ENCODE peak calls at places on chromosomes 4 and X, in ten cellular contexts. L, N, X, Y, F, R, D, Q, O and C are unnamed samples.
A peak's percentile ranks its signal among the peaks of the same experiment; 100 is the strongest.

GRCh38 chr4:122692641-122693520 is 39.6 kb upstream of the BBS12 start:
- DNase-seq in R (no peak), O (no peak), X (no peak), D (no peak), Y (no peak), F (no peak), N (no peak), L (no peak), Q (no peak), C (no peak)

GRCh38 chr4:169338246-169338645 is 67.5 kb upstream of the SH3RF1 start:
- DNase-seq in Q (no peak), F (no peak), X (no peak), O (no peak), N (no peak), R (no peak), Y (no peak), L (no peak), D (no peak), C (no peak)

GRCh38 chrX:4844376-4844775 is 1130.9 kb upstream of the PRKX start:
- DNase-seq in L (no peak), X (no peak), Q (no peak), R (peak; percentile 27), F (no peak), Y (no peak), O (no peak), N (no peak), D (no peak), C (no peak)

GRCh38 chr4:68348577-68348976 is 1.3 kb downstream of the YTHDC1 start:
- DNase-seq in L (peak; percentile 6), N (no peak), D (no peak), Y (no peak), Q (no peak), R (no peak), O (no peak), F (no peak), X (no peak), C (no peak)

GRCh38 chrX:118756111-118756510 is 28.7 kb downstream of the IL13RA1 start:
- DNase-seq in D (no peak), N (no peak), O (no peak), L (peak; percentile 66), R (no peak), X (no peak), Q (no peak), F (no peak), Y (no peak), C (no peak)

GRCh38 chrX:150409964-150410363 is 46.8 kb downstream of the MAMLD1 start:
- DNase-seq in R (no peak), D (no peak), F (no peak), N (no peak), O (no peak), X (no peak), L (no peak), Y (no peak), Q (no peak), C (no peak)

GRCh38 chr4:83180469-83180968 is 66.0 kb upstream of the PLAC8 start:
- DNase-seq in D (no peak), Q (no peak), R (no peak), Y (no peak), F (no peak), L (no peak), N (no peak), X (no peak), O (no peak), C (no peak)

GRCh38 chr4:89727236-89727635 is 109.7 kb downstream of the SNCA start:
- DNase-seq in X (no peak), N (no peak), O (no peak), D (no peak), L (no peak), Q (no peak), R (no peak), F (no peak), Y (no peak), C (no peak)

GRCh38 chrX:72129661-72130060 is 2.1 kb downstream of the RTL5 start:
- DNase-seq in R (no peak), O (no peak), N (no peak), Y (no peak), X (no peak), F (no peak), L (no peak), Q (no peak), D (no peak), C (no peak)

GRCh38 chrX:72130762-72131231 is 918 bp downstream of the RTL5 start:
- DNase-seq in Y (no peak), O (no peak), N (no peak), X (no peak), R (no peak), Q (no peak), L (no peak), D (no peak), F (peak; percentile 55), C (no peak)

GRCh38 chrX:72132456-72132855 is 741 bp upstream of the RTL5 start:
- DNase-seq in O (no peak), X (no peak), Y (no peak), L (no peak), N (no peak), D (no peak), F (no peak), R (no peak), Q (no peak), C (no peak)

GRCh38 chrX:72130156-72130761 is 1.5 kb downstream of the RTL5 start:
- DNase-seq in O (no peak), N (no peak), R (no peak), X (no peak), L (no peak), D (no peak), Q (no peak), Y (no peak), F (no peak), C (no peak)

DNA sequence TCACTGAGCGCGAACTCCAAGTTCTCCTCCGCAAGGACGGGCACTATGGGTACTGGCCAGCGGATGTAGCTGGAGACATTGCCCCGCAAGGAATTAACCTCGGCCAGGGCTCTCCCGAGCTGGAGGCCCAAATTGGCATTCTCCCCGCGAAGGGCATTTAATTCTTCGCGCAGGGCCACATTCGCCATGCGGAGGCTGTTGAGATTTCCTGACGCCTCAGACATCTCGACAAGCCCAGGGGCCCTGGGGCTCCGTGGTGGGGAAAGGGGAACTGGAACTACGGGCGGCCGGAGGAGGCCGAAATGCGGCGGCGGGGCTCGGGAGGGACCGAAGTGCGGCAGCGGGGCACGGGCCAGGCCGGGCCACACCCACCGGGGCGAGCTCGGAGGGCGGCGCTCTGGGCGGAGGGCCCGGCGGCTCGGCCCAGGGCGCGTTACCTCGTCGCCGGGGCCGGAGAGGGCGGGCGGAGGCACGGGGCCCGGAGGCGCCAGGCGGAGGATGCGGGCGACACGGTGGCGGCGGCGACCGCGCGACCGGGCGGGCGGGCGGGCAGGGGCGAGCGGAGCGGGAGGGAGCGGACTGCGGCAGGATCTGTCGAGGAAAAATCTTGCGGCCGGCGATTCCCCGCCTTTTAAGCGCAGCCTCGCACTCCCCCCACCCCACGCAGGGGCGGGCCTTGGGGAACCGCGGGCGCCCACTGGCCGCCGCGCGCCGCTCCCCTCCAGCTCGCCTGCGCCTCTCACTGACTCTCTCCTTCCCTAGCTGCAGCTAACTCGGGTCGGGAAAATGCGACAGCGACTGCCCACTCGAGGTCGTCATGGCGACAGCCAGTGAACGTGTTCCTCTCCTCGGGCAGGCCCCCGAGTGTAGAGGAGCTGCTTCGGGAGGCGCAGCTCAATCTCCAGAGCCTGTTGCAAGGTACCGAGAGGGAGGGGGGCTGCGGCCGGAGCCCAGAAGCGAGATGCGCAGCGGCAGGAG is at the start of gene RTL5:
- DNase-seq in D (peak; percentile 97), L (peak; percentile 75), Y (peak; percentile 73), Q (peak; percentile 71), N (peak; percentile 84), F (peak; percentile 85), R (peak; percentile 77), O (peak; percentile 89), X (peak; percentile 1), C (peak; percentile 92)
- TF ChIP-seq POLR2A in D (no peak), L (no peak), Y (no peak), Q (no peak), N (peak; percentile 34), F (peak; percentile 33), R (no peak), O (no peak), X (no peak), C (no peak)

DNA sequence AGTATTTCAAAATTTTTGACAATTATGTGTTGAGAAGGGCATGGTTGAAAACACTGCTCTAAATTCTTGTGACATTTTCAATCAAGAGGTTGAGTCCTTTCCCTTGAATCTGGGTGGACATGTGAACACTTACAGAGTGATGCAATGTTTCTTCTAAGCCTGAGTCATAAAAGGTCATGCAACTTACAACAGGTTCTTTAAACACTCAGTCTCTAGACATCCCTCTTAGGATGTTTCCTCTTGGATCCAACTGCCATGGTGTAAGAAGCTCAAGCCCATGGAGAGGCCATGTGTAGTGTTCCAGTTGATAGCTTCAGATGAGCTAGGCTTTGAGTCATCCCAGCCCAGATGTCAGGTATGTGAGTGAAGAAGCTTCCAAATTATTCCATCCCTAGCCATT is 232.2 kb upstream of the MAOA start:
- DNase-seq in N (no peak), D (no peak), X (no peak), L (no peak), O (no peak), F (no peak), Y (no peak), R (no peak), Q (no peak), C (no peak)
- TF ChIP-seq POLR2A in N (no peak), D (no peak), X (no peak), L (no peak), O (no peak), F (no peak), Y (no peak), R (no peak), Q (no peak), C (no peak)

GRCh38 chrX:64204701-64205440 is 637 bp downstream of the AMER1 start:
- DNase-seq in Q (peak; percentile 42), N (peak; percentile 33), F (peak; percentile 70), L (peak; percentile 64), R (peak; percentile 31), D (peak; percentile 71), X (peak; percentile 0), O (peak; percentile 69), Y (peak; percentile 12), C (peak; percentile 83)

GRCh38 chrX:64206556-64207162 is 1.2 kb upstream of the AMER1 start:
- DNase-seq in R (no peak), X (no peak), Q (no peak), F (peak; percentile 59), O (no peak), Y (peak; percentile 14), N (peak; percentile 20), L (peak; percentile 3), D (peak; percentile 66), C (no peak)

GRCh38 chrX:64205441-64205734 is at the start of gene AMER1:
- DNase-seq in Q (no peak), X (no peak), N (no peak), L (no peak), Y (no peak), F (no peak), O (no peak), D (no peak), R (no peak), C (no peak)

GRCh38 chrX:64204252-64204651 is 1.3 kb downstream of the AMER1 start:
- DNase-seq in X (peak; percentile 55), O (no peak), Y (no peak), R (peak; percentile 29), Q (no peak), F (peak; percentile 76), N (peak; percentile 20), D (peak; percentile 69), L (no peak), C (no peak)

DNA sequence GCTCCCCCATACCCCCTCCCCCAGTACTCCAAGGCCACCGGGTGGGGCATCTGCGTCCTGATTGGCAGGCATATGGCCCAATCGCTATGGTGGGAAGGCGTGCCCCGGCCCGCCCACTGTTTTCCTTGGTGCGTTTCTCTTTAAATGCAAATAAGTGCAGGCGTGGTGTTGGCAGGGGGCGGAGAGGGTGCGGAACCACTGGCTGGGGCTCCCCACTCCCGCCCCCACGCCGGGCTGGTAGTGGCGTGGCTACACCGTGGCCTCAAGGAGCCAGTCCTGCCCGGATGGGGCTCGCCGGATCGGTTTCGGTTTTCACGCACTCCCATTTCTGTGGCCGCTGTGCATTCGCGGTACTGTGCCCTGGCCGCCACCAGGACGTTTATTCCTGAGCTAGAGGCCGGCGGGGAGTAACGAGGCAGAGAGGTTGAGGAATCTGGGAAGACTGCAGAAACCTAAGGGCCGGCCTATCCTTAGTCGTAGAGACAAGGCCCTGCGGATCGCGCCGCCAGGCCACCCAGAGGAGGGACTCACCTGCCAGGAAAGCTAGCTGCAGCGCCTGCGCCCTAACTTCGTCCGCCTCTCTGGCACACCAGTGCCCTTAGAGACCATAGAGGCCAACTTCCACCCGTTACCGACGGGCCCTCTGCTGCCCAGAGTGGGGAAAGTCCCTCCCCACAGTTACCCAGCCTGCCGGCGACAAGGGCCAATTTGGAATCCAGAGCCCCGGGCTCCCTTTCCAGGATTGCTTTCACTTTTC is 405 bp upstream of the AMER1 start:
- DNase-seq in N (peak; percentile 92), F (peak; percentile 93), D (peak; percentile 97), O (peak; percentile 94), Y (peak; percentile 93), Q (peak; percentile 83), X (peak; percentile 81), R (peak; percentile 94), L (peak; percentile 94), C (peak; percentile 95)
- TF ChIP-seq POLR2A in N (peak; percentile 69), F (peak; percentile 58), D (peak; percentile 69), O (peak; percentile 40), Y (no peak), Q (peak; percentile 84), X (peak; percentile 74), R (no peak), L (peak; percentile 55), C (peak; percentile 78)

GRCh38 chr4:99235955-99236354 is 16.9 kb upstream of the ADH6 start:
- DNase-seq in X (no peak), Q (no peak), O (no peak), N (no peak), D (no peak), Y (no peak), L (no peak), R (no peak), F (no peak), C (no peak)
- TF ChIP-seq POLR2A in X (no peak), Q (no peak), O (no peak), N (no peak), D (no peak), Y (no peak), L (no peak), R (no peak), F (no peak), C (no peak)